ENCODE peak calls at places on chromosomes 7 and 10, in ten cellular contexts. X is T-helper 17 cell; G is C1 segment of cervical spinal cord; Y is naive thymus-derived CD4-positive, alpha-beta T cell; H is T-helper 2 cell; B is activated CD4-positive, alpha-beta T cell treated with anti-CD3 and anti-CD28 coated beads, Interleukin-2, amount 50 U/mL, for 24 hours; R is T-helper 9 cell; D is NCI-H1436; K is body of pancreas; P is fibroblast of the aortic adventitia. F is an unnamed sample.

GRCh38 chr10:70880077-70880534 is 8.3 kb downstream of the PCBD1 start:
- DNase-seq in X (peak; percentile 59), G (peak; percentile 36), Y (peak; percentile 74), H (peak; percentile 55), B (peak; percentile 79), R (peak; percentile 63), D (peak; percentile 75), K (peak; percentile 84), P (peak; percentile 86), F (peak; percentile 68)

GRCh38 chr7:7354674-7355073 is 172.3 kb downstream of the C1GALT1 start:
- DNase-seq in X (no peak), G (no peak), Y (no peak), H (no peak), B (no peak), R (no peak), D (no peak), K (no peak), P (no peak), F (no peak)

GRCh38 chr7:157425137-157425731 is 88.4 kb downstream of the DNAJB6 start:
- DNase-seq in X (no peak), G (no peak), Y (no peak), H (no peak), B (no peak), R (no peak), D (no peak), K (peak; percentile 6), P (no peak), F (no peak)

GRCh38 chr10:12337407-12337806 is 11.9 kb upstream of the CAMK1D start:
- DNase-seq in X (no peak), G (no peak), Y (no peak), H (no peak), B (no peak), R (no peak), D (no peak), K (no peak), P (peak; percentile 47), F (no peak)

GRCh38 chr7:5690931-5691461 is 90.5 kb downstream of the RNF216 start:
- DNase-seq in X (no peak), G (no peak), Y (no peak), H (no peak), B (no peak), R (no peak), D (no peak), K (peak; percentile 34), P (no peak), F (no peak)

GRCh38 chr7:78020131-78020873 is 221.7 kb downstream of the PHTF2 start:
- DNase-seq in X (no peak), G (peak; percentile 48), Y (peak; percentile 25), H (peak; percentile 9), B (peak; percentile 27), R (no peak), D (peak; percentile 51), K (peak; percentile 76), P (peak; percentile 89), F (no peak)

GRCh38 chr10:49172204-49173132 is 15.7 kb downstream of the TMEM273 start:
- DNase-seq in X (no peak), G (no peak), Y (no peak), H (no peak), B (no peak), R (no peak), D (no peak), K (no peak), P (no peak), F (no peak)

GRCh38 chr10:97553575-97554100 is 18.9 kb upstream of the ANKRD2 start:
- DNase-seq in X (no peak), G (peak; percentile 6), Y (peak; percentile 45), H (peak; percentile 11), B (peak; percentile 49), R (peak; percentile 25), D (peak; percentile 45), K (peak; percentile 65), P (peak; percentile 79), F (peak; percentile 29)

GRCh38 chr7:98284335-98285036 is 3.0 kb downstream of the BRI3 start:
- DNase-seq in X (no peak), G (peak; percentile 32), Y (no peak), H (no peak), B (no peak), R (no peak), D (no peak), K (peak; percentile 90), P (peak; percentile 72), F (no peak)

GRCh38 chr10:100615911-100616310 is 80.2 kb downstream of the HIF1AN start:
- DNase-seq in X (no peak), G (no peak), Y (no peak), H (no peak), B (no peak), R (no peak), D (no peak), K (no peak), P (no peak), F (no peak)

GRCh38 chr10:86261470-86261869 is 105.1 kb downstream of the GRID1 start:
- DNase-seq in X (no peak), G (no peak), Y (no peak), H (no peak), B (no peak), R (no peak), D (no peak), K (no peak), P (no peak), F (no peak)

GRCh38 chr7:114392686-114393085 is 21.9 kb upstream of the FOXP2 start:
- DNase-seq in X (no peak), G (no peak), Y (no peak), H (no peak), B (no peak), R (no peak), D (no peak), K (no peak), P (no peak), F (no peak)

GRCh38 chr7:55157347-55158105 is 138.7 kb downstream of the EGFR start:
- DNase-seq in X (no peak), G (no peak), Y (no peak), H (no peak), B (no peak), R (no peak), D (no peak), K (no peak), P (no peak), F (no peak)

GRCh38 chr10:104127411-104127810 is 5.4 kb downstream of the SFR1 start:
- DNase-seq in X (no peak), G (no peak), Y (no peak), H (no peak), B (no peak), R (no peak), D (peak; percentile 13), K (no peak), P (no peak), F (no peak)

GRCh38 chr10:78212134-78212785 is 178.6 kb downstream of the RPS24 start:
- DNase-seq in X (no peak), G (no peak), Y (no peak), H (no peak), B (no peak), R (no peak), D (no peak), K (no peak), P (peak; percentile 47), F (no peak)

GRCh38 chr10:132243141-132243540 is 56.4 kb downstream of the DPYSL4 start:
- DNase-seq in X (no peak), G (no peak), Y (no peak), H (no peak), B (no peak), R (no peak), D (no peak), K (no peak), P (no peak), F (no peak)

GRCh38 chr7:48182736-48183369 is 11.6 kb downstream of the ABCA13 start:
- DNase-seq in X (no peak), G (no peak), Y (no peak), H (no peak), B (no peak), R (no peak), D (no peak), K (no peak), P (peak; percentile 46), F (no peak)

GRCh38 chr10:74272288-74272687 is 121.3 kb downstream of the ADK start:
- DNase-seq in X (no peak), G (no peak), Y (no peak), H (no peak), B (no peak), R (no peak), D (no peak), K (no peak), P (no peak), F (no peak)

F was measured in effector CD4-positive, alpha-beta T cell.